ENCODE peak calls at places on chromosomes 4 and X, in four cellular contexts. R is upper lobe of left lung, D is K562, S is Peyer's patch. V is an unnamed sample. For H3K27me3 and H3K36me3, the result is how much of the 10 kb centered on the place peaks cover.

GRCh38 chr4:128565054-128565453 is 244.4 kb upstream of the JADE1 start:
- DNase-seq in R (no peak), D (no peak), S (no peak), V (no peak)

GRCh38 chrX:65677954-65678469 is 10.6 kb downstream of the MSN start:
- DNase-seq in R (peak), D (no peak), S (no peak), V (no peak)

GRCh38 chrX:79366888-79367749 is at the start of gene ITM2A:
- DNase-seq in R (peak), D (peak), S (peak), V (peak)

GRCh38 chr4:19961092-19961491 is 290.6 kb upstream of the SLIT2 start:
- DNase-seq in R (no peak), D (no peak), S (no peak), V (no peak)

GRCh38 chrX:69060631-69061408 is 104.4 kb downstream of the PJA1 start:
- DNase-seq in R (peak), D (no peak), S (peak), V (peak)

GRCh38 chr4:151850751-151851150 is 89.9 kb upstream of the GATB start:
- DNase-seq in R (no peak), D (no peak), S (no peak), V (no peak)

GRCh38 chr4:93897559-93897958 is 69.0 kb downstream of the ATOH1 start:
- DNase-seq in R (no peak), D (no peak), S (no peak), V (peak)

GRCh38 chrX:1673337-1673736 is 58.5 kb downstream of the ASMT start:
- DNase-seq in R (no peak), D (peak), S (peak), V (peak)

GRCh38 chrX:116749943-116750342 is 287.2 kb upstream of the CT83 start:
- DNase-seq in R (no peak), D (no peak), S (no peak), V (peak)

DNA sequence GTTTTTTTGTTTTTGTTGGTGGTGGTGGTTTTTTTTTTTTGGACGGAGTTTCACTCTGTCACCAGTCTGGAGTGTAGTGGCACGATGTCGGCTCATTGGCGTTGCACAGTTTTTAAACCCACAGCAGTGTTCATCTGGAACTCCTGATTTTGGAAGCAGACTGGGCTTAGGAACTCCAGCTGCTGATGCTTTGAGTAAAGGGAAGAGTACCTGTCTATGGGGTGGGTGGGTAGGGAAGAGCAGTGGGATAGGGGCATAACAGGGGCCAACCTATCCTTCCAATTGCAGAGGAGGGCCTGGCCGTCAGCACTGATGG is 2.0 kb downstream of the CD99 start:
- DNase-seq in R (no peak), D (no peak), S (no peak), V (no peak)
- H3K4me3 ChIP-seq in R (peak), D (no peak), S (peak), V (no peak)

DNA sequence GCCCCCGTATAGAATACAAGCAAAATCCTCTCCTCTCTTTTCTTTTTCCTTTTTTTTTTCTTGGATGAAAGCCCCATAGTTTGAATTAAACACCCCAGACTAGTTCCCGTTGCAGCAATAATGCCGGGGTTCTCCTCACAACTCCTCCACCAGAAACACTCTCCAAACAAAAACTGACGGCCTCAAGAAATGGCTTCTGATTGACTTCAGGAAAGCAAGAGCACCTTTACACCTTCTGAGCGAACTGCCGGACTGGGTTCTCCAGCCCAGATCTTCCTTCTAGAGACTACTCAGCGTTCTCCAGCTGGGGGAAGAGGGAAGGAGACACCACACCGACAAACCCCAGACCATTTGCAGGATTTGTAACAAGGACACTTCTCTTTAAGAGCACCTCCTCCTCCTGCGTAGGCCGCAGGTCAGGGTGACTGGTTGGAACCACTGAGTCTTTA is 4.0 kb downstream of the HAND2 start:
- DNase-seq in R (no peak), D (no peak), S (no peak), V (no peak)
- H3K27me3 ChIP-seq in R (half or more), D (under half), S (under half), V (under half)

DNA sequence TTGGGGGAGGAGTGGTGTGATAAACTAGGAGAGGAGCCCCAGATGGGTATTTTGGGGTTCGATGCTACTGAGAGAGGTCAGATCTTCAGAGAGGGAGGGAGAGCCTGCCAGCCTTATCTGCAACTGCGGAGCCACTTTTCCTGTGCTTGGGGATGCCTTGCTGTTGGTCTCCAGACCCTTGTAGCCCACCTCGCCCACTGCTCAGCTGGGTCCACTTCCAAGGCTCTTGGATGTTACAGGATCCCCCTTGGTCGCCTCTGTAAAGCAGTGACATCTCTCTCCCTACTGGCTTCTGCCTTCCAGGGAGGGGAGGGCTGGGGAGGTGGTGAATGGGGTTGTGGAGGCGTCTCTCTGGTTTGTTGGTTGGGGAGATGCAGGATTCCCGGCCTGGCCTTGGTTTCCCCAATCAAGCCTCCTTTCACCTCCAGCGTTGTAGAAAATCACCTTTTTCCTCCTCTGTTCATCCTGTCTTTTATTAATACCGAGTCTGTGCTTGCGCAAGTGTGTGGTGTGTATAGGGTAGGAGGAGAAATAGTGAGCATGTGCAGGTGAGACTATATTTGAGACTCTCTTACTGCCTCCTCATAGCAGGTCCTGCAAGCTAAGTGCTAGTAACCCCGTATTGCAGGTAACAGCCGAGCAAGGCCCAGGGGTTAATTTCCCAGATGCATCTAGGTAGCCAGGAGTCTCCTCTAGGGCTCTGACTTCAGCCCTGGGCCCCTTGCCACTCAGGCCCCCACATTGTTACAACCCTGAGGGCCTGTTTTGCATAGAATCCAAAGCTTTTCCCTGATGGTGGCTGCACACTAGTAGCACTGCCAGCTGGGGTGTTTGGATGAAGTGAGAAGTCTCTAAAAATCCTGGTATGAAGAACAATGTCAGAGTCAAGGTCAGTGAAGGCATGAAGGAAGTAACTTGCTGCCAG is 337.5 kb downstream of the ARHGAP10 start:
- DNase-seq in R (no peak), D (no peak), S (no peak), V (no peak)
- H3K36me3 ChIP-seq in R (under half), D (under half), S (under half), V (under half)

DNA sequence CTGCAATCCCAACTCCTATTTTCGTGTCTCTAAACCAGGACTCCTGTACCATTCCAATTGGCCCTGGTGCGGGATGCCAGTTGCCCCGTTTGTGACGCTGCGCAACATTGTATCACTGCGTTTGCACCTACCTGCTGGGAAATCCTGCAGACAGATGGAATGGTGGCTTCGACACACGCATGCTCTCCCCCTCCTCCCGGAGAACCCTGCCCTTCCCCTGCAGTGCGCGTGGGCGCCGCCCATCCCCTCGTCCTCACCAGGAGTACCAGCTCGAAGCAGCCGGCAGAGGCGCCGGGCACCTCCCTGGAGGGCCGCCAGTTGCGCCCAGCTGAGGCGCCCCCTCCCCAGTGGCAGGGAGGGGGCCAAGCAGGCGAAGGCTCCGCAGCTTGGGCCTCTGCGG is 1.4 kb downstream of the DGKK start:
- DNase-seq in R (no peak), D (no peak), S (no peak), V (no peak)
- H3K4me3 ChIP-seq in R (no peak), D (no peak), S (no peak), V (no peak)

GRCh38 chr4:82811838-82812672 is 13.5 kb upstream of the SCD5 start:
- DNase-seq in R (no peak), D (no peak), S (no peak), V (no peak)

GRCh38 chr4:82811392-82811791 is 12.8 kb upstream of the SCD5 start:
- DNase-seq in R (no peak), D (no peak), S (no peak), V (no peak)

GRCh38 chr4:82814034-82814433 is 15.4 kb upstream of the SCD5 start:
- DNase-seq in R (no peak), D (no peak), S (no peak), V (no peak)

GRCh38 chr4:82809614-82810013 is 11.0 kb upstream of the SCD5 start:
- DNase-seq in R (no peak), D (no peak), S (no peak), V (no peak)

DNA sequence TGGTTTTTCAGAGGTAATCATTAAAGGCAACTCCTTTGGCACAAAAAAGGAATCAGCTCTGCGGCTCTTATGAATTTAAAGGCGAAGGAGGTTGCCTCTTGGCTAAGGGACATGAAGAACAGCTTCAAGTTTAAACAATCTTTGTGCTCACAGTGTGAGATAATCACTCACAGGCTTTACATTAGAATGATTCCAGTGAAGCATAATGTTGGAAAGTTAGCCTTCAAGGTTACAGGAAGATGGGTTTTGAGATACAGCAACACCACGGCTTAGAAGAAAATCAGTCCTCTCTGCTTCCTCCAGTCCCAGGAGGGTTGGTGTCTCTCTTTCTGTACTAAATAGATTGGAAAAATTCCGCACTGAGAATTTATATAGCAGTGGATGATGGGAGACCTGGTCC is 11.6 kb upstream of the SCD5 start:
- DNase-seq in R (no peak), D (no peak), S (no peak), V (no peak)
- H3K27me3 ChIP-seq in R (under half), D (under half), S (under half), V (under half)

GRCh38 chr4:139243448-139244365 is 36.3 kb downstream of the MGARP start:
- DNase-seq in R (no peak), D (no peak), S (no peak), V (no peak)

GRCh38 chr4:139241784-139242151 is 38.3 kb downstream of the MGARP start:
- DNase-seq in R (no peak), D (no peak), S (no peak), V (no peak)

GRCh38 chr4:139241086-139241783 is 38.8 kb downstream of the MGARP start:
- DNase-seq in R (no peak), D (no peak), S (no peak), V (peak)

GRCh38 chr4:139242511-139243051 is 37.4 kb downstream of the MGARP start:
- DNase-seq in R (no peak), D (no peak), S (no peak), V (no peak)

GRCh38 chr4:139239127-139239772 is 40.8 kb downstream of the MGARP start:
- DNase-seq in R (no peak), D (no peak), S (no peak), V (no peak)
- H3K36me3 ChIP-seq in R (under half), D (under half), S (under half), V (under half)

DNA sequence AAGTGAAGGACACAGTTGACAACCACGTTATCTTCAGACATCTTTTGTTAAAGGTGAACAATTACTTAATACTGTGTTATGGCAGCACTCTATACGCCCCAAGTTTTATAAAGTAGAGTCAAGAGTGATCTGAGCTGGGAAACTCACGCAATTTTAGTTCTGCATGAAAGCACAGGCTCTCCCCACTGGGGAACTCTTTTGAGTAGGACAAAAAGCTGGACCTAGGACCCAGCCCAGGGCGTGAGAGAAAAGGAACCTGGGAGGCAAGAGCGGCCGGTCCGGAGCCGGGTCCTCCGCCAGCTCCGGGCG is 152.6 kb upstream of the SLC4A4 start:
- DNase-seq in R (no peak), D (no peak), S (no peak), V (no peak)
- H3K4me3 ChIP-seq in R (peak), D (no peak), S (peak), V (peak)

V was measured in HAP-1.